ENCODE peak calls at places on chromosomes 2 and 18, in eight cellular contexts. K is heart left ventricle, Y is HCT116, W is K562, Z is gastrocnemius medialis, A is A549, N is upper lobe of left lung, C is GM12878. P is an unnamed sample.

GRCh38 chr2:61662990-61663389 is 124.8 kb upstream of the XPO1 start:
- ATAC-seq in Y (no peak), C (no peak), K (no peak), Z (no peak), N (no peak), W (no peak), A (no peak), P (no peak)

GRCh38 chr2:123073956-123074355 is 951.1 kb upstream of the CNTNAP5 start:
- ATAC-seq in Y (no peak), A (no peak), N (no peak), W (no peak), K (no peak), Z (no peak), C (peak), P (no peak)

GRCh38 chr2:182422864-182423263 is 4.0 kb downstream of the PDE1A start:
- ATAC-seq in C (no peak), Y (no peak), W (no peak), A (no peak), Z (no peak), N (no peak), K (peak), P (no peak)

GRCh38 chr2:100130595-100131391 is 11.6 kb downstream of the AFF3 start:
- ATAC-seq in W (no peak), A (no peak), N (no peak), C (no peak), K (no peak), Y (no peak), Z (no peak), P (no peak)

GRCh38 chr2:111624401-111625156 is 259.4 kb downstream of the ANAPC1 start:
- ATAC-seq in K (peak), C (no peak), Y (no peak), Z (peak), N (peak), A (no peak), W (no peak), P (peak)

GRCh38 chr2:202643012-202643858 is 8.5 kb downstream of the FAM117B start:
- ATAC-seq in C (peak), Z (no peak), W (no peak), Y (no peak), N (no peak), A (no peak), K (no peak), P (no peak)

GRCh38 chr2:119474371-119475224 is 42.9 kb downstream of the TMEM37 start:
- ATAC-seq in C (no peak), Y (no peak), W (no peak), Z (no peak), K (peak), A (no peak), N (no peak), P (no peak)

GRCh38 chr18:58896734-58897508 is 32.2 kb downstream of the ZNF532 start:
- ATAC-seq in N (no peak), Z (no peak), A (no peak), Y (no peak), C (peak), W (no peak), K (no peak), P (no peak)

GRCh38 chr2:230217424-230217823 is 2.4 kb downstream of the SP110 start:
- ATAC-seq in Y (no peak), K (no peak), A (no peak), Z (no peak), W (no peak), C (peak), N (no peak), P (no peak)

GRCh38 chr2:164252568-164253287 is 368.6 kb downstream of the GRB14 start:
- ATAC-seq in A (no peak), W (no peak), Z (no peak), Y (no peak), N (no peak), K (no peak), C (peak), P (no peak)

GRCh38 chr2:238231809-238232208 is 8.0 kb downstream of the HES6 start:
- ATAC-seq in Z (no peak), C (no peak), K (no peak), W (no peak), A (no peak), Y (no peak), N (no peak), P (no peak)

GRCh38 chr2:120566331-120567035 is 169.2 kb upstream of the GLI2 start:
- ATAC-seq in Y (no peak), N (peak), C (no peak), W (no peak), A (no peak), Z (peak), K (peak), P (peak)

GRCh38 chr2:110854355-110855081 is 122.1 kb downstream of the ACOXL start:
- ATAC-seq in A (peak), W (peak), Z (no peak), N (no peak), Y (peak), C (peak), K (no peak), P (no peak)

GRCh38 chr18:7488571-7488970 is 78.5 kb upstream of the PTPRM start:
- ATAC-seq in A (no peak), Y (no peak), N (no peak), Z (no peak), K (no peak), W (no peak), C (no peak), P (no peak)

GRCh38 chr2:70557171-70557838 is 3.7 kb upstream of the TGFA start:
- ATAC-seq in K (no peak), C (no peak), Z (no peak), Y (no peak), W (no peak), A (no peak), N (no peak), P (no peak)

GRCh38 chr2:201888476-201888875 is 82.1 kb downstream of the CDK15 start:
- ATAC-seq in C (no peak), A (no peak), W (no peak), K (no peak), N (no peak), Y (no peak), Z (no peak), P (no peak)

GRCh38 chr2:68290825-68291224 is 28.9 kb downstream of the CNRIP1 start:
- ATAC-seq in Z (peak), C (no peak), Y (no peak), W (peak), A (no peak), N (peak), K (peak), P (peak)

GRCh38 chr2:102258386-102259074 is 52.8 kb upstream of the IL1RL1 start:
- ATAC-seq in Z (peak), Y (no peak), A (peak), N (peak), W (peak), C (peak), K (peak), P (no peak)

GRCh38 chr2:63870679-63871078 is 29.0 kb downstream of the UGP2 start:
- ATAC-seq in A (peak), N (no peak), K (no peak), W (no peak), Y (peak), C (no peak), Z (no peak), P (no peak)

GRCh38 chr18:2589345-2590060 is 18.1 kb downstream of the NDC80 start:
- ATAC-seq in W (peak), A (no peak), Z (no peak), N (no peak), Y (peak), K (no peak), C (peak), P (no peak)

GRCh38 chr2:72940786-72941185 is 23.5 kb downstream of the EMX1 start:
- ATAC-seq in C (no peak), N (no peak), K (no peak), Y (no peak), A (no peak), Z (no peak), W (no peak), P (no peak)

GRCh38 chr2:168853471-168853870 is 36.8 kb downstream of the SPC25 start:
- ATAC-seq in K (no peak), Y (no peak), W (no peak), A (no peak), N (no peak), C (no peak), Z (no peak), P (no peak)

GRCh38 chr2:98175811-98176210 is 88.8 kb downstream of the VWA3B start:
- ATAC-seq in C (peak), A (peak), Y (peak), N (no peak), Z (peak), K (peak), W (peak), P (no peak)

GRCh38 chr18:10951631-10952544 is 197.5 kb downstream of the PIEZO2 start:
- ATAC-seq in N (no peak), Y (no peak), C (peak), Z (no peak), K (no peak), W (no peak), A (no peak), P (no peak)

GRCh38 chr18:10948421-10948820 is 200.9 kb downstream of the PIEZO2 start:
- ATAC-seq in W (no peak), N (no peak), K (no peak), A (no peak), Y (no peak), C (no peak), Z (no peak), P (no peak)

GRCh38 chr18:10949655-10950054 is 199.7 kb downstream of the PIEZO2 start:
- ATAC-seq in Z (no peak), C (peak), Y (no peak), W (no peak), K (no peak), N (no peak), A (no peak), P (no peak)

GRCh38 chr18:10950876-10951630 is 198.3 kb downstream of the PIEZO2 start:
- ATAC-seq in W (no peak), A (no peak), N (no peak), C (peak), Y (no peak), Z (no peak), K (no peak), P (no peak)

GRCh38 chr18:10950080-10950875 is 199.1 kb downstream of the PIEZO2 start:
- ATAC-seq in N (no peak), Z (no peak), K (no peak), W (no peak), A (no peak), C (peak), Y (no peak), P (no peak)
- TF ChIP-seq POLR2A in N (no peak), Z (no peak), K (no peak), W (no peak), A (no peak), C (peak), Y (no peak), P (no peak)

DNA sequence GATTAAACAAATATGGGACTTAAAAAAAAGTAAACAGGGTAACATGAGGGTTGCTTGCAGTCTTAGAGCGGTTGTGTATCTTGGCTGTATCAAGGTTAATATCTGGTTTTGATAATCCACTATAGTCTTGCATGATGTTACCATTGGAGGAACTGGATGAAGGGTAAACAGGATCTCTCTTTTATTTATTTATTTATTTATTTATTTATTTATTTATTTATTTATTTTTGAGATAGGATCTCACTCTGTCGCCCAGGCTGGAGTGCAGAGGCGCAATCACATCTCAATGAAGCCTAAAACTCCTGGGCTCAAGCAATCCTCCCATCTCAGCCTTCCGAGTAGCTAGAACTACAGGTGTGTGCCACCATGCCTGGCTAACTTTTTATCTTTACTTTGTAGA is 42.9 kb upstream of the FAM124B start:
- ATAC-seq in K (no peak), Z (no peak), N (no peak), Y (no peak), W (no peak), C (no peak), A (no peak), P (no peak)
- TF ChIP-seq POLR2A in K (no peak), Z (no peak), N (no peak), Y (no peak), W (no peak), C (no peak), A (no peak), P (no peak)

GRCh38 chr18:23279931-23280330 is 144.6 kb downstream of the CABLES1 start:
- ATAC-seq in K (no peak), W (peak), N (no peak), Z (no peak), A (no peak), Y (no peak), C (no peak), P (peak)
- TF ChIP-seq POLR2A in K (no peak), W (no peak), N (no peak), Z (no peak), A (no peak), Y (no peak), C (no peak), P (no peak)

GRCh38 chr2:43006834-43007543 is 214.6 kb upstream of the HAAO start:
- ATAC-seq in K (no peak), W (no peak), N (no peak), A (no peak), C (no peak), Z (no peak), Y (no peak), P (no peak)

GRCh38 chr2:43003702-43004101 is 211.3 kb upstream of the HAAO start:
- ATAC-seq in N (no peak), W (peak), A (no peak), K (no peak), C (no peak), Y (no peak), Z (no peak), P (no peak)

GRCh38 chr2:43005975-43006833 is 213.8 kb upstream of the HAAO start:
- ATAC-seq in W (no peak), Z (no peak), C (no peak), Y (no peak), K (no peak), A (no peak), N (no peak), P (no peak)

GRCh38 chr2:43007901-43008300 is 215.5 kb upstream of the HAAO start:
- ATAC-seq in K (no peak), W (no peak), A (no peak), Z (no peak), C (no peak), Y (no peak), N (no peak), P (no peak)

GRCh38 chr2:43005211-43005974 is 213.0 kb upstream of the HAAO start:
- ATAC-seq in C (no peak), K (peak), Z (no peak), W (no peak), Y (no peak), N (no peak), A (no peak), P (no peak)
- TF ChIP-seq POLR2A in C (no peak), K (no peak), Z (no peak), W (no peak), Y (no peak), N (no peak), A (no peak), P (no peak)

DNA sequence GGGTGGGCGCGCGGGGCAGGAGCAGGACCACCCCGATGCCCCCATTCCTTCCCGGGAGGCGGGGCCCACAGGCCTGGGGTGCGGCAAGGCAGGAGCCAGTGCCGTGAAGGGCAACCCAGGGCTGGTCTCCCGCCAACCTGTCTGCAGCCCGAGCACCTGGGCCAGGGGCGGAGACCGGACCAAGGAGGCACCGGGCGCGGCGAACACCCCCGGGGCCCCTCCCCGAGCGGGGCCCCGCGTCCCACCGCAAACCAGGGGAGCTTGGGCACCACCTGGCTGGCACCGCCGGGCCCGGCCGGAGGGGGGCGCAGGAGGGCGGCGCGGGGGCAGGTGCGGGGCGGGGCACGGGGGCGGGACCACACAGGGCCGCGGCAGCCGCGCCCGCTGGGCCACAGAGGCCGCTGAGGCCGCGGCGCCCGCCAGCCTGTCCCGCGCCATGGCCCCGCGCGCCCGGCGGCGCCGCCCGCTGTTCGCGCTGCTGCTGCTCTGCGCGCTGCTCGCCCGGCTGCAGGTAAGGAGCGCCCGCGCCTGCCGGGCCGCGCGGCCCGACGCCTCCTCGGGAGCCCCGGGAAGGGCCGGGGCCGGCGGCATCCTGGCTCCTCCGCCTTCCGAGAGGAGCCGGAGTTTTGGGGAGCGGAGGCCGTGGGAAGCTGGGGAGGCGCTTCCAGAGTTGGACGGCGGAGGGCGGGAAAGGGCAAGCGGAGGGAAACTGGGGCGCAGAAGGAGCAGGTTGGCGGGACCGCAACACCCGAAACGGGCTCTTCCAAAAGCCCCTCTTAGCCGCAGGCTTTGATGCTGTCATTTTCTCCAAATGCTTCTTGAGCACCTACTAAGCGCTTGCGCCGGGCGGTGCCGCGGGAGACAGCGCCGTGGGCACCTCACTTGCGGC is at the start of gene TNFRSF11A:
- ATAC-seq in K (peak), A (peak), N (peak), W (peak), C (peak), Z (peak), Y (peak), P (no peak)
- TF ChIP-seq POLR2A in K (no peak), A (peak), N (no peak), W (no peak), C (no peak), Z (no peak), Y (peak), P (no peak)

DNA sequence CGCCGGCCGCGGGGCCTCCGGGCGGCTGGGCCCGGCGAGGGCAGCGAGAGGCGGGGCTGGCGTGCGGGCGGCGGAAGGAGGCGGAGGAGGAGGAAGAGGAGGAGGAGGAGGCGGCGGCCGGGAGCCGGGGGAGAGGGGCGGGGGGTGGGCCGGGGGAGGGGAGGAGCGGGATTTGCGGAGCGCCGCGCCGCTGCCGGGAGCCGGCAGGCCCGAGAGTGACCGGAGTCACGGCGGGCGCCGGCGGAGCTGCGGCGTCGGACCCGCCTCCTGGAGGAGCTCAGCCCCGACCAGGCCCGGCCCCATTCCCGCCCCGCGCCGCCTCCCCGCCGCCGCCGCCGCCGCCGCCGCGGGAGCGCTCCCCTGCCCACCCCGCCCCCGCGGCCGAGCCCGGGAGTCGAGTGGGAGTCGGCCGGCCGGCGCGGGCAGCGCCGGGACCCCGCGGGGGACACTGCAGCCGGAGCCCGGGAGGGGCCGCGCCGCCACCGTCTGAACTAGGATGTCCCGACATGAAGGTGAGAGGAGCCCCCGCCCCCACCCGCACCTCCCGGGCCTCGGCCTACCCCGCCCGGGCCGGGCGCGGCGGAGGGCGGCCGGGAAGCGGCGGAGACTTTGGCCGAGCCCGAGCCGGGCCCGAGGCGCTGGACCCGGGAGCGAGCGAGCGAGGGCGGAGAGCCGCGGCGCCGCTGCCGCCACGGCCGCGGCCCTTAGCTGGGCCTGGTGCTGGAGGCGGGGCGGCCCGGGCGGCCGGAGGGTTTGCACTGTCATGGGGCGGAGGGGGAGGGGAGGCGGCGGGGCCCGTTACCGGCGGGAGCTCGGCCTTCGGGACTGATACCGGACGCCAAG is at the start of gene KCMF1:
- ATAC-seq in N (peak), C (peak), K (peak), W (peak), Z (peak), A (peak), Y (peak), P (peak)
- TF ChIP-seq POLR2A in N (no peak), C (peak), K (no peak), W (no peak), Z (peak), A (peak), Y (no peak), P (no peak)

GRCh38 chr2:131493199-131494018 is 1.2 kb upstream of the MZT2A start:
- ATAC-seq in N (peak), W (peak), C (peak), Y (peak), Z (peak), K (peak), A (peak), P (no peak)

GRCh38 chr2:131488306-131489205 is 3.6 kb downstream of the MZT2A start:
- ATAC-seq in A (no peak), K (peak), Z (no peak), Y (no peak), C (no peak), N (no peak), W (no peak), P (no peak)

DNA sequence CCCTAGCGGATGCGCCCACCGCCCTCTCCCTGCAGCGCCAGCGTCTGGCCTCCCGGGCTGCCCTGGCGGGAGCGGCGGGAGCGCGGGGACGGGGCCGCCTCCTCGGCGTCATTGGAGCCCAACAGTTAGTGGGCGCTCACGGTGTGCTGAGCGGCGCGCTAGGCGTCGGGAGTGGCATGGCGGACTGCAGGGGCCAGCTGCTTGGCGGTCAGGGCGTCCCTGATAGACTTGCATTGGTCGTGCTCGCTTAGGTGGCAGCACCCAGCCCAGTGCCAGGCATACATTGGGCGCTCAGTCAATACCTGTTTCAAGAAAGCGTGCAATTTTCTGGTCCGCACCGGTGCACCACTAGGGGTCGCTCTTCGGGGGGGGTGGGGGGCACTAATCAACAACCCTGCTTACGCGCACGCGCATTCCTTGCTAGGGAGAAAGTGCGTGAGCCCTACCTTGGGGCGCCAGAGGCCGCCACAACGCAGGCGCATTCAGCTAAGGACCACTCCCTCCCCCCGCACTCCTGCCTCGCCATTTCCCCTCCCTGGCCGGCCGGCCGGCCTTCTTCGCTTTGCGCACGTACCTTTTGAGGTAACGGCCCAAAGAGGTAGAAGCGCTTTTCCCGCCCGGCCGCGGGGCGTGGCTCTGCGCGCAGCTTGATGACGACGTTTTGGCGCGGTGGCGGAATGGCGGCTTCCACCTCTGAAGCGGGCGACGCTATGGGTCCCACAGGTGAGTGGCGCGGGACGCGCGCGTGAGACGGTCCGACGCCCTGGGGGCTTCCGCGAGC is 411 bp upstream of the MZT2A start:
- ATAC-seq in A (peak), C (peak), Z (peak), W (peak), N (peak), Y (peak), K (peak), P (peak)
- TF ChIP-seq POLR2A in A (peak), C (peak), Z (peak), W (peak), N (peak), Y (no peak), K (no peak), P (peak)